ENCODE peak calls at places on chromosomes 11 and 22, in eight cellular contexts. M, R, O, Z, Y, T, A and B are unnamed samples.

GRCh38 chr11:116473790-116474346 is 298.9 kb downstream of the BUD13 start:
- DNase-seq in Z (no peak), M (no peak), R (no peak), T (no peak), A (no peak), O (no peak), Y (no peak), B (no peak)

GRCh38 chr11:67583319-67584204 is at the start of gene GSTP1:
- DNase-seq in T (peak; percentile 91), A (peak; percentile 40), M (peak; percentile 91), Y (peak; percentile 96), R (peak; percentile 90), O (no peak), Z (peak; percentile 81), B (no peak)

GRCh38 chr22:29475550-29475949 is 4.5 kb upstream of the NEFH start:
- DNase-seq in M (peak; percentile 78), Y (no peak), R (no peak), A (no peak), O (no peak), Z (no peak), T (no peak), B (no peak)

GRCh38 chr11:124086447-124086846 is 28.8 kb upstream of the VWA5A start:
- DNase-seq in R (no peak), A (no peak), Z (no peak), M (no peak), T (no peak), Y (no peak), O (no peak), B (no peak)

GRCh38 chr11:46322759-46323158 is 24.5 kb upstream of the DGKZ start:
- DNase-seq in T (no peak), O (no peak), A (no peak), M (peak; percentile 25), R (peak; percentile 56), Y (no peak), Z (no peak), B (no peak)

GRCh38 chr11:118238947-118239346 is 13.2 kb downstream of the MPZL3 start:
- DNase-seq in T (no peak), R (peak; percentile 17), Y (no peak), O (no peak), M (no peak), Z (no peak), A (no peak), B (no peak)

GRCh38 chr11:441418-442274 is at the start of gene ANO9:
- DNase-seq in T (peak; percentile 61), Z (no peak), O (peak; percentile 61), M (peak; percentile 71), R (no peak), Y (no peak), A (peak; percentile 22), B (no peak)

GRCh38 chr11:78652866-78653265 is 78.2 kb upstream of the NARS2 start:
- DNase-seq in O (no peak), A (no peak), R (no peak), Y (no peak), T (no peak), M (no peak), Z (no peak), B (no peak)

GRCh38 chr22:48302657-48303359 is 1524.9 kb downstream of the BRD1 start:
- DNase-seq in Y (no peak), R (no peak), T (no peak), M (no peak), Z (no peak), A (no peak), O (no peak), B (no peak)

GRCh38 chr11:88281317-88281712 is 56.2 kb downstream of the CTSC start:
- DNase-seq in Z (no peak), O (no peak), Y (no peak), M (no peak), T (no peak), R (peak; percentile 42), A (no peak), B (no peak)

GRCh38 chr11:62137276-62137861 is 13.6 kb downstream of the INCENP start:
- DNase-seq in R (no peak), O (no peak), A (no peak), T (no peak), M (no peak), Z (no peak), Y (no peak), B (no peak)

GRCh38 chr11:73384871-73385692 is 8.9 kb downstream of the RELT start:
- DNase-seq in O (no peak), Y (peak; percentile 81), M (peak; percentile 89), R (no peak), Z (no peak), T (peak; percentile 40), A (no peak), B (no peak)

GRCh38 chr22:29768052-29768680 is 997 bp downstream of the UQCR10 start:
- DNase-seq in Z (no peak), M (no peak), R (no peak), O (no peak), Y (no peak), T (no peak), A (no peak), B (no peak)

GRCh38 chr11:133706925-133707794 is 138.2 kb downstream of the SPATA19 start:
- DNase-seq in Y (no peak), R (no peak), Z (no peak), T (no peak), O (no peak), A (no peak), M (no peak), B (no peak)

GRCh38 chr11:86922225-86922624 is 33.0 kb downstream of the FZD4 start:
- DNase-seq in Y (no peak), A (no peak), O (no peak), R (no peak), T (no peak), Z (no peak), M (no peak), B (no peak)

GRCh38 chr11:22730319-22730718 is 63.9 kb downstream of the GAS2 start:
- DNase-seq in Z (no peak), M (peak; percentile 2), A (no peak), T (no peak), R (peak; percentile 17), O (no peak), Y (no peak), B (no peak)

GRCh38 chr11:47908198-47908597 is 60.0 kb upstream of the NUP160 start:
- DNase-seq in Y (no peak), M (no peak), R (peak; percentile 61), A (no peak), O (no peak), T (no peak), Z (no peak), B (no peak)